ENCODE peak calls at places on chromosomes 5 and 9, in seven cellular contexts. W is Daoy; F is stimulated activated CD8-positive, alpha-beta memory T cell treated with anti-CD3 and anti-CD28 coated beads, Interleukin-2, amount 100 ng/mL, for 48 hours; X is activated CD4-positive, alpha-beta T cell treated with anti-CD3 and anti-CD28 coated beads, Interleukin-2, amount 50 U/mL, for 1 hour; G is prostate gland; B is stomach; Y is astrocyte. N is an unnamed sample.

GRCh38 chr5:113271753-113272454 is 162.9 kb downstream of the TSSK1B start:
- DNase-seq in B (no peak), G (no peak), F (no peak), W (no peak), X (no peak), Y (peak), N (no peak)

GRCh38 chr5:107803728-107804127 is 133.0 kb upstream of the EFNA5 start:
- DNase-seq in Y (no peak), G (no peak), F (no peak), W (no peak), X (no peak), B (no peak), N (no peak)

GRCh38 chr5:54902817-54903473 is 82.4 kb downstream of the ESM1 start:
- DNase-seq in W (peak), F (peak), Y (peak), B (no peak), G (no peak), X (no peak), N (peak)

GRCh38 chr9:21570643-21571275 is 88.6 kb upstream of the IFNE start:
- DNase-seq in Y (no peak), G (no peak), W (no peak), B (no peak), X (no peak), F (no peak), N (no peak)

GRCh38 chr5:145471831-145472616 is 363.1 kb downstream of the PRELID2 start:
- DNase-seq in F (no peak), W (peak), X (no peak), G (no peak), B (peak), Y (no peak), N (no peak)

GRCh38 chr5:27124590-27124989 is 86.2 kb upstream of the CDH9 start:
- DNase-seq in Y (no peak), F (no peak), G (no peak), W (no peak), X (no peak), B (no peak), N (no peak)

GRCh38 chr9:75612754-75613153 is 277.7 kb upstream of the PCSK5 start:
- DNase-seq in W (no peak), F (no peak), B (no peak), G (no peak), X (no peak), Y (no peak), N (no peak)

GRCh38 chr9:136791466-136792276 is 527 bp downstream of the TMEM141 start:
- DNase-seq in B (peak), X (peak), G (peak), W (peak), Y (no peak), F (peak), N (peak)

GRCh38 chr5:151451626-151452520 is 4.5 kb downstream of the SLC36A1 start:
- DNase-seq in W (peak), Y (peak), G (no peak), B (no peak), F (no peak), X (no peak), N (no peak)

GRCh38 chr5:55226934-55227737 is at the start of gene MCIDAS:
- DNase-seq in G (peak), Y (no peak), B (peak), W (peak), F (peak), X (peak), N (peak)

GRCh38 chr5:78544531-78545200 is 103.9 kb downstream of the LHFPL2 start:
- DNase-seq in B (no peak), X (no peak), F (no peak), Y (peak), G (no peak), W (peak), N (no peak)

GRCh38 chr9:13447551-13448422 is 168.3 kb upstream of the MPDZ start:
- DNase-seq in F (no peak), X (no peak), B (no peak), Y (no peak), G (no peak), W (no peak), N (no peak)

GRCh38 chr5:59724482-59725392 is 168.8 kb downstream of the PDE4D start:
- DNase-seq in B (no peak), W (peak), G (no peak), Y (no peak), X (no peak), F (no peak), N (no peak)

GRCh38 chr9:6426117-6426516 is 13.1 kb downstream of the UHRF2 start:
- DNase-seq in W (no peak), F (no peak), B (no peak), Y (no peak), G (no peak), X (no peak), N (no peak)

GRCh38 chr5:167639761-167640160 is 651.7 kb upstream of the WWC1 start:
- DNase-seq in G (no peak), Y (peak), X (no peak), W (no peak), F (no peak), B (no peak), N (no peak)

GRCh38 chr9:84583866-84584265 is 85.7 kb upstream of the NTRK2 start:
- DNase-seq in B (no peak), F (no peak), W (peak), G (no peak), Y (no peak), X (no peak), N (no peak)

GRCh38 chr5:149011084-149011483 is 51.8 kb downstream of the SH3TC2 start:
- DNase-seq in Y (no peak), G (no peak), F (no peak), W (peak), X (no peak), B (no peak), N (no peak)

GRCh38 chr5:153445875-153446567 is 44.4 kb upstream of the GRIA1 start:
- DNase-seq in X (no peak), Y (no peak), F (no peak), B (peak), G (no peak), W (no peak), N (no peak)

GRCh38 chr5:91707521-91707841 is 324.4 kb upstream of the ARRDC3 start:
- DNase-seq in X (no peak), W (no peak), G (no peak), Y (no peak), F (no peak), B (no peak), N (no peak)

GRCh38 chr9:36714161-36714560 is 141.5 kb downstream of the MELK start:
- DNase-seq in Y (no peak), W (no peak), G (no peak), B (no peak), X (no peak), F (no peak), N (no peak)

GRCh38 chr5:8136271-8136670 is 267.3 kb downstream of the MTRR start:
- DNase-seq in B (no peak), F (no peak), Y (no peak), X (no peak), G (no peak), W (no peak), N (no peak)

GRCh38 chr9:93600504-93600903 is 24.1 kb downstream of the PHF2 start:
- DNase-seq in Y (no peak), W (peak), B (no peak), G (no peak), F (no peak), X (no peak), N (no peak)